ENCODE peak calls at places on chromosomes 7 and 10, in ten cellular contexts. P is SW480; F is NCI-H1694; U is NCI-H2171 treated with DMSO at 0.1 percent for 48 hours; O is ACHN; Z is HFF-Myc; N is stimulated activated CD4-positive, alpha-beta T cell treated with anti-CD3 and anti-CD28 coated beads, Interleukin-1b, Interleukin-23, amount 100 ng/mL, for 48 hours; G is fibroblast of lung; Y is NCI-H2081 treated with DMSO at 0.1 percent for 48 hours; D is GM19239. S is an unnamed sample.

GRCh38 chr10:30151581-30152389 is 92.4 kb upstream of the JCAD start:
- DNase-seq in Z (peak), G (peak), F (no peak), D (no peak), P (peak), N (no peak), U (no peak), O (peak), Y (no peak), S (no peak)

GRCh38 chr10:119853584-119853983 is 19.1 kb downstream of the MCMBP start:
- DNase-seq in P (no peak), Z (no peak), D (no peak), G (no peak), F (no peak), N (no peak), U (no peak), Y (no peak), O (no peak), S (no peak)

GRCh38 chr10:94133239-94133638 is 139.5 kb downstream of the PLCE1 start:
- DNase-seq in P (no peak), Z (no peak), O (no peak), F (peak), G (no peak), N (no peak), Y (no peak), D (no peak), U (no peak), S (no peak)

GRCh38 chr7:125563964-125564529 is 634.4 kb upstream of the POT1 start:
- DNase-seq in Z (no peak), U (peak), O (no peak), N (no peak), G (no peak), D (no peak), Y (no peak), P (peak), F (no peak), S (no peak)

GRCh38 chr7:13628231-13629001 is 361.1 kb downstream of the ETV1 start:
- DNase-seq in D (no peak), F (no peak), G (peak), P (no peak), Z (no peak), O (peak), Y (no peak), N (no peak), U (peak), S (no peak)

GRCh38 chr10:131222986-131223385 is 88.5 kb downstream of the TCERG1L start:
- DNase-seq in U (no peak), G (no peak), O (no peak), Z (no peak), F (no peak), D (no peak), N (no peak), P (no peak), Y (no peak), S (no peak)

GRCh38 chr7:16774294-16774693 is 20.7 kb downstream of the TSPAN13 start:
- DNase-seq in G (no peak), U (no peak), O (no peak), N (no peak), Y (no peak), P (no peak), Z (no peak), D (no peak), F (no peak), S (no peak)

GRCh38 chr7:131110294-131111080 is 217.2 kb upstream of the MKLN1 start:
- DNase-seq in G (peak), F (no peak), U (no peak), O (peak), Y (no peak), N (no peak), Z (no peak), D (no peak), P (peak), S (no peak)

GRCh38 chr10:30784896-30785605 is 155.5 kb upstream of the LYZL2 start:
- DNase-seq in N (peak), F (no peak), P (peak), G (peak), Y (peak), D (no peak), O (peak), U (peak), Z (no peak), S (no peak)

GRCh38 chr10:35346248-35346647 is 9.9 kb downstream of the CCNY start:
- DNase-seq in Z (no peak), D (no peak), O (no peak), F (no peak), U (no peak), G (no peak), Y (no peak), P (no peak), N (no peak), S (no peak)

GRCh38 chr7:17021205-17021604 is 139.4 kb upstream of the AGR3 start:
- DNase-seq in D (no peak), O (no peak), U (no peak), G (no peak), F (no peak), Y (no peak), Z (no peak), P (no peak), N (no peak), S (no peak)

GRCh38 chr7:30797294-30798040 is 26.2 kb downstream of the MINDY4 start:
- DNase-seq in F (no peak), D (no peak), U (no peak), O (no peak), P (no peak), Z (no peak), N (no peak), Y (no peak), G (no peak), S (no peak)

GRCh38 chr7:25391295-25391861 is 163.1 kb upstream of the NPVF start:
- DNase-seq in Z (no peak), G (peak), F (peak), D (no peak), O (peak), N (no peak), U (peak), P (peak), Y (no peak), S (no peak)

GRCh38 chr10:123995461-123996131 is 97.8 kb downstream of the CHST15 start:
- DNase-seq in Y (no peak), P (peak), D (peak), Z (no peak), O (peak), F (no peak), U (no peak), N (no peak), G (peak), S (peak)

GRCh38 chr10:93435621-93436385 is 46.3 kb downstream of the MYOF start:
- DNase-seq in U (no peak), D (no peak), G (peak), Y (no peak), F (no peak), N (no peak), P (peak), Z (peak), O (peak), S (no peak)

GRCh38 chr7:5231811-5232484 is 41.9 kb downstream of the WIPI2 start:
- DNase-seq in U (no peak), P (no peak), G (no peak), D (no peak), N (no peak), O (no peak), Y (no peak), F (no peak), Z (no peak), S (no peak)

GRCh38 chr10:46518028-46518725 is 38.3 kb downstream of the GPRIN2 start:
- DNase-seq in N (peak), O (no peak), G (no peak), D (no peak), P (no peak), Z (no peak), Y (no peak), U (no peak), F (no peak), S (no peak)

GRCh38 chr7:149784251-149784608 is 10.8 kb upstream of the ZNF467 start:
- DNase-seq in O (no peak), Z (no peak), N (no peak), D (no peak), P (no peak), Y (no peak), F (no peak), G (no peak), U (no peak), S (no peak)

GRCh38 chr7:26863504-26864308 is 684 bp downstream of the SKAP2 start:
- DNase-seq in D (peak), Z (no peak), G (peak), N (peak), Y (no peak), U (no peak), F (no peak), P (peak), O (peak), S (no peak)

GRCh38 chr10:5776881-5777197 is 36.4 kb downstream of the GDI2 start:
- DNase-seq in D (no peak), U (no peak), Z (peak), O (peak), F (no peak), P (no peak), N (no peak), Y (no peak), G (peak), S (no peak)

GRCh38 chr7:22499044-22499443 is 944 bp downstream of the STEAP1B start:
- DNase-seq in D (no peak), F (no peak), Y (no peak), U (no peak), Z (no peak), N (no peak), P (no peak), O (no peak), G (peak), S (no peak)

GRCh38 chr7:139647085-139647484 is 123.6 kb downstream of the CLEC2L start:
- DNase-seq in U (no peak), N (no peak), Y (no peak), O (no peak), D (no peak), Z (no peak), G (no peak), F (no peak), P (no peak), S (no peak)

GRCh38 chr7:42460148-42460547 is 223.1 kb upstream of the GLI3 start:
- DNase-seq in N (no peak), Z (no peak), D (no peak), U (no peak), F (no peak), O (no peak), Y (no peak), G (no peak), P (no peak), S (no peak)

GRCh38 chr10:98225000-98225399 is 43.0 kb downstream of the LOXL4 start:
- DNase-seq in D (no peak), N (no peak), Y (no peak), O (no peak), F (no peak), Z (no peak), G (peak), U (no peak), P (no peak), S (no peak)

GRCh38 chr10:9625266-9625776 is 1392.4 kb upstream of the CELF2 start:
- DNase-seq in D (no peak), N (no peak), Y (no peak), F (no peak), Z (no peak), G (peak), O (no peak), U (no peak), P (no peak), S (no peak)

GRCh38 chr7:156487811-156488523 is 152.6 kb upstream of the RNF32 start:
- DNase-seq in P (peak), D (no peak), N (no peak), O (no peak), F (no peak), Y (no peak), G (no peak), U (no peak), Z (no peak), S (no peak)

GRCh38 chr10:77563638-77564270 is 73.9 kb downstream of the KCNMA1 start:
- DNase-seq in F (no peak), Z (no peak), G (no peak), Y (no peak), P (no peak), O (no peak), U (peak), N (no peak), D (no peak), S (no peak)

GRCh38 chr10:137031-137430 is 1.8 kb downstream of the ZMYND11 start:
- DNase-seq in F (no peak), P (no peak), U (peak), Y (no peak), D (peak), N (peak), G (peak), O (peak), Z (no peak), S (peak)

GRCh38 chr7:103134866-103135554 is 13.9 kb downstream of the NAPEPLD start:
- DNase-seq in P (no peak), Z (no peak), N (no peak), F (no peak), D (no peak), U (no peak), Y (no peak), O (no peak), G (peak), S (no peak)

GRCh38 chr10:128035557-128035973 is 90.7 kb downstream of the MKI67 start:
- DNase-seq in Z (no peak), P (no peak), O (peak), G (peak), U (no peak), F (no peak), D (peak), Y (no peak), N (peak), S (peak)

GRCh38 chr7:127578036-127578684 is 7.2 kb downstream of the GCC1 start:
- DNase-seq in Y (no peak), O (peak), G (peak), P (no peak), F (no peak), Z (no peak), D (no peak), U (no peak), N (no peak), S (no peak)

GRCh38 chr10:114471906-114472873 is 67.9 kb upstream of the AFAP1L2 start:
- DNase-seq in N (no peak), Z (no peak), D (no peak), G (no peak), P (peak), Y (no peak), U (no peak), O (no peak), F (no peak), S (no peak)

GRCh38 chr7:151503902-151504714 is 15.6 kb downstream of the RHEB start:
- DNase-seq in P (no peak), D (no peak), Y (no peak), U (no peak), Z (no peak), N (no peak), G (peak), F (no peak), O (peak), S (no peak)

GRCh38 chr7:41536116-41536515 is 166.8 kb downstream of the INHBA start:
- DNase-seq in Y (no peak), D (no peak), P (no peak), N (no peak), G (no peak), F (no peak), U (no peak), O (no peak), Z (no peak), S (no peak)

GRCh38 chr10:8504436-8504977 is 450.0 kb downstream of the GATA3 start:
- DNase-seq in G (no peak), U (no peak), F (no peak), Y (no peak), O (no peak), D (no peak), P (no peak), N (no peak), Z (no peak), S (no peak)

GRCh38 chr7:1733206-1733907 is 63.3 kb downstream of the ELFN1 start:
- DNase-seq in N (no peak), Z (no peak), Y (no peak), U (no peak), G (no peak), O (no peak), P (peak), D (no peak), F (no peak), S (no peak)

GRCh38 chr7:46651070-46651469 is 730.0 kb upstream of the IGFBP3 start:
- DNase-seq in U (no peak), Y (no peak), P (peak), F (no peak), D (no peak), Z (no peak), O (no peak), G (no peak), N (no peak), S (no peak)

GRCh38 chr10:75611972-75612331 is 180.5 kb downstream of the LRMDA start:
- DNase-seq in F (no peak), O (peak), D (no peak), U (no peak), P (no peak), G (no peak), Y (no peak), N (no peak), Z (no peak), S (no peak)